ENCODE peak calls at places on chromosome 16, in four cellular contexts. Q, W, R and X are unnamed samples.

GRCh38 chr16:70696952-70697600 is 11.2 kb upstream of the MTSS2 start:
- DNase-seq in Q (no peak), W (peak; percentile 64), R (no peak), X (peak; percentile 67)

GRCh38 chr16:87956169-87956770 is 5.0 kb downstream of the BANP start:
- DNase-seq in Q (peak; percentile 22), W (no peak), R (no peak), X (peak; percentile 40)

GRCh38 chr16:75248142-75248535 is 3.3 kb downstream of the BCAR1 start:
- DNase-seq in Q (no peak), W (no peak), R (no peak), X (no peak)

GRCh38 chr16:16016388-16016964 is 67.1 kb downstream of the ABCC1 start:
- DNase-seq in Q (no peak), W (no peak), R (no peak), X (no peak)

GRCh38 chr16:87252269-87252970 is 64.8 kb downstream of the C16orf95 start:
- DNase-seq in Q (no peak), W (no peak), R (no peak), X (no peak)

GRCh38 chr16:31077592-31078199 is 3.5 kb downstream of the ZNF646 start:
- DNase-seq in Q (no peak), W (no peak), R (no peak), X (no peak)

GRCh38 chr16:508884-509736 is 18.4 kb upstream of the CAPN15 start:
- DNase-seq in Q (no peak), W (no peak), R (no peak), X (no peak)

GRCh38 chr16:64132190-64132589 is 989.7 kb downstream of the CDH11 start:
- DNase-seq in Q (no peak), W (no peak), R (no peak), X (no peak)

GRCh38 chr16:20747030-20747816 is 5.6 kb upstream of the THUMPD1 start:
- DNase-seq in Q (no peak), W (no peak), R (no peak), X (no peak)

GRCh38 chr16:57986196-57986595 is 14.3 kb downstream of the ZNF319 start:
- DNase-seq in Q (no peak), W (no peak), R (no peak), X (peak; percentile 31)

GRCh38 chr16:23414731-23415130 is 38.3 kb downstream of the COG7 start:
- DNase-seq in Q (no peak), W (no peak), R (no peak), X (no peak)

GRCh38 chr16:87210949-87211348 is 106.2 kb downstream of the C16orf95 start:
- DNase-seq in Q (no peak), W (no peak), R (no peak), X (no peak)

GRCh38 chr16:58039829-58040495 is 14.4 kb downstream of the MMP15 start:
- DNase-seq in Q (no peak), W (no peak), R (no peak), X (no peak)

GRCh38 chr16:18969855-18970240 is 13.9 kb upstream of the TMC7 start:
- DNase-seq in Q (no peak), W (no peak), R (no peak), X (no peak)

GRCh38 chr16:85557083-85557975 is 55.8 kb upstream of the GSE1 start:
- DNase-seq in Q (no peak), W (no peak), R (no peak), X (peak; percentile 77)

GRCh38 chr16:23967018-23967417 is 131.2 kb downstream of the PRKCB start:
- DNase-seq in Q (no peak), W (no peak), R (no peak), X (no peak)

GRCh38 chr16:2955438-2955778 is 8.7 kb upstream of the KREMEN2 start:
- DNase-seq in Q (no peak), W (no peak), R (no peak), X (no peak)

GRCh38 chr16:2954647-2955381 is 9.3 kb upstream of the KREMEN2 start:
- DNase-seq in Q (no peak), W (no peak), R (no peak), X (peak; percentile 57)

GRCh38 chr16:2954228-2954627 is 9.8 kb upstream of the KREMEN2 start:
- DNase-seq in Q (no peak), W (no peak), R (no peak), X (peak; percentile 84)

GRCh38 chr16:2955779-2956565 is 8.1 kb upstream of the KREMEN2 start:
- DNase-seq in Q (no peak), W (no peak), R (no peak), X (peak; percentile 76)

GRCh38 chr16:2956566-2956956 is 7.5 kb upstream of the KREMEN2 start:
- DNase-seq in Q (no peak), W (no peak), R (no peak), X (peak; percentile 53)
- TF ChIP-seq CTCF in Q (no peak), W (no peak), R (no peak), X (no peak)

DNA sequence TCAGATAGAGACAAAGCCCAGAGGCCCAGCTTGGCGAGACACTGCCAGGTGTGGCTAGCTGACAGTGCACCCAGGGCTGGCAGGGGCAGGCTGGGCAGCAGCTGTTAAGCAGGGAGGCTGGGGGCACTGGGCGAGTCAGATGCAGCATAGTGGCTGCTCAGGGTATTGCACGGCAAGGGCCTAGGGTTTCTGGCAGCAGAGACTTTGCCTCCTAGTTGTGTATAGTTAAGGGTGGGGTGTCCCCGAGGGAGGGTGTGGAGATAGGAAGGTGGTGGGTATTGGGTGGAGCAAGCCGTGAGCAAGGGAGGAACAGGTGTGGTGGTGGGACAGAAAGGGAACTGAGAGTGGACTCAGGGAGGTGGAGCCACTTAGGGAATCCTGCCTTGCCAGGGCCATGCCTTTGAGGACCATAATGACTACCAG is 66.0 kb downstream of the SMPD3 start:
- DNase-seq in Q (no peak), W (no peak), R (no peak), X (peak; percentile 77)
- TF ChIP-seq CTCF in Q (peak; percentile 19), W (no peak), R (peak; percentile 40), X (peak; percentile 72)

GRCh38 chr16:49608801-49609200 is 235.2 kb downstream of the C16orf78 start:
- DNase-seq in Q (peak; percentile 75), W (no peak), R (peak; percentile 26), X (peak; percentile 72)
- TF ChIP-seq CTCF in Q (peak; percentile 76), W (no peak), R (no peak), X (peak; percentile 74)

DNA sequence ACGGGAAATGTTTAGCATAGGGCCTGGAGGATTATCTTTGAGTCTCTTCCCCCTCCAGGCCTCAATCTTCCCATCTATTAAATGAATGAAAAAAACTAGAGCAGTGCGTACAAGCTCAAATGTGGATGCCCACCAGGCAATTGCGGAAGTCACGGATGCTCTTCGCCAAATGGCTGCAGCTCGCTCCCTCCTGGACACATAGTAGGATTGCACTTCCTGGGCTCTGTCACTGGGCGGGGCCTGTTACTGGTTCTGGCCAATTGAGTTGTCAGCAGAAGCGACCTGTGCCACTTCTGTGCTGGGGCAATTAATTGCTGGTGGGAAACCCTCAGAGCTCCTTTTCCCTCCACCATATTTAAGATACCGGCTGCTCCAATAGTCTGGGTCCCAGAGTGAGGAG is 168.2 kb upstream of the IRX6 start:
- DNase-seq in Q (no peak), W (no peak), R (no peak), X (peak; percentile 55)
- TF ChIP-seq CTCF in Q (no peak), W (no peak), R (no peak), X (peak; percentile 40)